ENCODE peak calls at places on chromosomes 3 and 15, in five cellular contexts. One of them, this sample, is unnamed.

GRCh38 chr3:190586631-190587000 is 72.7 kb downstream of the IL1RAP start:
- DNase-seq in pancreas: no peak
- DNase-seq in A673: peak; percentile 91
- DNase-seq in AG09309: no peak
- DNase-seq in cardiac fibroblast: peak; percentile 90
- DNase-seq in this sample: peak; percentile 57

GRCh38 chr3:64909757-64910475 is 222.1 kb upstream of the ADAMTS9 start:
- DNase-seq in A673: no peak
- DNase-seq in AG09309: no peak
- DNase-seq in cardiac fibroblast: no peak
- DNase-seq in pancreas: no peak
- DNase-seq in this sample: no peak

GRCh38 chr3:134485075-134485536 is 679 bp downstream of the ANAPC13 start:
- DNase-seq in AG09309: no peak
- DNase-seq in A673: no peak
- DNase-seq in pancreas: no peak
- DNase-seq in cardiac fibroblast: peak; percentile 48
- DNase-seq in this sample: no peak

GRCh38 chr3:100003609-100004503 is 110.4 kb downstream of the FILIP1L start:
- DNase-seq in AG09309: no peak
- DNase-seq in cardiac fibroblast: no peak
- DNase-seq in A673: no peak
- DNase-seq in pancreas: no peak
- DNase-seq in this sample: no peak

GRCh38 chr3:73094127-73094526 is 32.7 kb downstream of the EBLN2 start:
- DNase-seq in cardiac fibroblast: no peak
- DNase-seq in pancreas: no peak
- DNase-seq in A673: peak; percentile 96
- DNase-seq in AG09309: no peak
- DNase-seq in this sample: no peak

GRCh38 chr3:41464858-41465257 is 265.6 kb downstream of the CTNNB1 start:
- DNase-seq in A673: no peak
- DNase-seq in pancreas: no peak
- DNase-seq in cardiac fibroblast: peak; percentile 7
- DNase-seq in AG09309: no peak
- DNase-seq in this sample: peak; percentile 8

GRCh38 chr3:157263027-157263426 is 103.1 kb upstream of the CCNL1 start:
- DNase-seq in cardiac fibroblast: peak; percentile 62
- DNase-seq in pancreas: no peak
- DNase-seq in A673: no peak
- DNase-seq in AG09309: no peak
- DNase-seq in this sample: peak; percentile 67

GRCh38 chr3:46946856-46947544 is 29.5 kb downstream of the CCDC12 start:
- DNase-seq in AG09309: no peak
- DNase-seq in pancreas: peak; percentile 64
- DNase-seq in A673: no peak
- DNase-seq in cardiac fibroblast: peak; percentile 30
- DNase-seq in this sample: peak; percentile 51

GRCh38 chr15:58014040-58014439 is 51.5 kb downstream of the ALDH1A2 start:
- DNase-seq in AG09309: no peak
- DNase-seq in A673: no peak
- DNase-seq in pancreas: no peak
- DNase-seq in cardiac fibroblast: no peak
- DNase-seq in this sample: no peak

GRCh38 chr3:58535531-58536500 is 1.2 kb downstream of the ACOX2 start:
- DNase-seq in pancreas: peak; percentile 63
- DNase-seq in A673: no peak
- DNase-seq in cardiac fibroblast: no peak
- DNase-seq in AG09309: no peak
- DNase-seq in this sample: no peak
- TF ChIP-seq CTCF in pancreas: no peak
- TF ChIP-seq CTCF in A673: no peak
- TF ChIP-seq CTCF in cardiac fibroblast: no peak
- TF ChIP-seq CTCF in AG09309: no peak
- TF ChIP-seq CTCF in this sample: no peak

GRCh38 chr3:185200639-185201038 is 47.8 kb upstream of the C3orf70 start:
- DNase-seq in pancreas: no peak
- DNase-seq in A673: peak; percentile 27
- DNase-seq in AG09309: peak; percentile 40
- DNase-seq in cardiac fibroblast: peak; percentile 92
- DNase-seq in this sample: peak; percentile 81

GRCh38 chr3:185197071-185197470 is 44.2 kb upstream of the C3orf70 start:
- DNase-seq in A673: no peak
- DNase-seq in AG09309: no peak
- DNase-seq in pancreas: no peak
- DNase-seq in cardiac fibroblast: no peak
- DNase-seq in this sample: no peak

GRCh38 chr3:185195652-185196051 is 42.8 kb upstream of the C3orf70 start:
- DNase-seq in cardiac fibroblast: no peak
- DNase-seq in pancreas: no peak
- DNase-seq in AG09309: no peak
- DNase-seq in A673: no peak
- DNase-seq in this sample: no peak

GRCh38 chr3:185204894-185205293 is 49.0 kb downstream of the EHHADH start:
- DNase-seq in pancreas: no peak
- DNase-seq in cardiac fibroblast: no peak
- DNase-seq in A673: no peak
- DNase-seq in AG09309: no peak
- DNase-seq in this sample: no peak

DNA sequence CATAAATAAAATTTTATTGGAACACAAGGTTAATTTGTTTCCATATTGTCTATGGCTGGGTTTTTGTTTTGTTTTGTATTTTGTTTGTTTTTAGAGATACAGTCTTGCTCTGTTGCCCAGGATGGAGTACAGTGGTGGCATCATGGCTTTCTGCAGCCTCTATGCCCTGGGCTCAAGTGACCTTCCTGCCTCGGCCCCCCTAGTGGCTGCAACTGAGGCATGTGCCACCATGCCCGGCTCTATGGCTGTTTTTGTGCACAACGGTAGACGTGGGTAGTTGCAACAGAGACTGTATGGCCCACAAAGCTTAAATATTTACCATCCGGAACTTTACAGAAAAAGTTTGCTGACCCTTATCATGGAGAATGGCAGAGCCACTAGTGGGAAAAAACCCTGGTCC is 46.8 kb upstream of the C3orf70 start:
- DNase-seq in AG09309: no peak
- DNase-seq in A673: no peak
- DNase-seq in pancreas: no peak
- DNase-seq in cardiac fibroblast: no peak
- DNase-seq in this sample: no peak
- TF ChIP-seq CTCF in AG09309: no peak
- TF ChIP-seq CTCF in A673: peak; percentile 18
- TF ChIP-seq CTCF in pancreas: no peak
- TF ChIP-seq CTCF in cardiac fibroblast: no peak
- TF ChIP-seq CTCF in this sample: no peak

DNA sequence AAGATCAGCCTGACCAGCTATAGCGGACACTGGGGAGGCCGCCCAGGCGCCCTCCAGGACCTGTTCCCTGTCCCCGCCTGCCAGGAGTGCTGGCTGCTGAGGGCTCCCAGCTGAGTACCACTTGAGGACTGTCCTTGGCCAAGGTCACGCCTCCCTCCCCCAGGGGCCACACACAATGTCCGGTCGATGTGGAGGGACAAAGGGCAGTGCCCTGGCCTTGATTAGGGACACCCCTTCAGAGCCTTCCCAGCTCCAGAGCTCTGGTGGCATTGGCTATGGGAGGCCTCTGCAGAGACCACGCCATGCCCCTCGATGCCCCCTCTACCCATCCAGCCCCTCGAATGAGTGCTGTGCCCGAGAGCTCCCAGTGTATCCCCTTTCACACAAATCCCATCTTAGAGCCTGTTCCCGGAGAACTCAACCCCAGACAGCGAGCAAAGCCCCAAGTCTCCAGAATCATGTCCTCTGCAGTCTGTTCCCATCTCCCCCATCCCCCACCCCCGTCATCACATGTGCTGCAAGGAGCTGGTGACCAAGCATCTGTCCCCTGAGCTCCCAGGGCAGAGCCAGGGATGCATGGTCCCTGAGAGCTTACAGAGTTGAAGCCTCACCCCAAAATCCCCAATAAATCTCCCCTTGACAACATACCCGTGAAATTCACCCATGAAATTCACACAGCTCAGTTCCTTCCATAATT is 158.9 kb downstream of the NUP210 start:
- DNase-seq in pancreas: no peak
- DNase-seq in cardiac fibroblast: no peak
- DNase-seq in A673: no peak
- DNase-seq in AG09309: no peak
- DNase-seq in this sample: no peak
- TF ChIP-seq CTCF in pancreas: no peak
- TF ChIP-seq CTCF in cardiac fibroblast: no peak
- TF ChIP-seq CTCF in A673: no peak
- TF ChIP-seq CTCF in AG09309: no peak
- TF ChIP-seq CTCF in this sample: no peak

GRCh38 chr3:127427169-127427655 is 139.4 kb upstream of the PRR20G start:
- DNase-seq in cardiac fibroblast: no peak
- DNase-seq in AG09309: no peak
- DNase-seq in A673: no peak
- DNase-seq in pancreas: no peak
- DNase-seq in this sample: no peak

GRCh38 chr3:127427666-127428065 is 139.8 kb upstream of the PRR20G start:
- DNase-seq in A673: no peak
- DNase-seq in AG09309: no peak
- DNase-seq in cardiac fibroblast: no peak
- DNase-seq in pancreas: no peak
- DNase-seq in this sample: no peak

GRCh38 chr3:127431066-127431465 is 143.2 kb upstream of the PRR20G start:
- DNase-seq in A673: peak; percentile 26
- DNase-seq in pancreas: no peak
- DNase-seq in AG09309: no peak
- DNase-seq in cardiac fibroblast: no peak
- DNase-seq in this sample: no peak

GRCh38 chr3:127426444-127427168 is 138.8 kb upstream of the PRR20G start:
- DNase-seq in A673: no peak
- DNase-seq in pancreas: no peak
- DNase-seq in cardiac fibroblast: no peak
- DNase-seq in AG09309: no peak
- DNase-seq in this sample: no peak

DNA sequence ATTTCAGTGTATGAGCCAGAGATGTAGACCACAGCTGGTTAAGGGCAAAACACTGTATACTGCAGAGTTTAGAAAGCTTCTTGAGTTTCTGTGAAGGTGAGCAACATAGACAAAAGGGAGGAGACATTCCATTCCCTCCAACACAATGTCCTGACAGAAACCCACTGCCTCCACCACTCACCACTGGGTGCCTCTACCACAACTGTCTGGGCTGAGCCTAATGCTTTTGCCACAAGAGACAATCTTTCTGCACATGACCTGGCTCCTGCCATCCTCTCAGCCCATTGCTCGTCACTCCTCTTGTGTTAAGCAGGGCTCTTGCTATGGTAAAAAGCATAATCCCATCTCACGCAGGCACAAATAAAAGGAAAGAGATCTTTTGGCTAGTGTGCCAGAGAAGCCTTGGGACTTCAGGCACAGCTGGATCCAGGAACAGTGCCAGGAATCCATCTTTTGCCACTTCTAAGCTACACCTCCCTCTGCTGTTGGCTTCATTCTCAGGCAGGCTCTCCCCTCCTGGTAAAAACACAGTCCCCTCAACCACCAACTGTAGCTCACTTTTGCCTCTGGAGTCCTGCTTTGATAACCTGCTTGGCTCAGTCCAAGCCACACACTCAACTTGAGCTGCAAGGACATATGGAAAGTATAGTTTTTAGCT is 140.6 kb upstream of the PRR20G start:
- DNase-seq in cardiac fibroblast: no peak
- DNase-seq in AG09309: no peak
- DNase-seq in pancreas: no peak
- DNase-seq in A673: peak; percentile 75
- DNase-seq in this sample: no peak
- TF ChIP-seq CTCF in cardiac fibroblast: no peak
- TF ChIP-seq CTCF in AG09309: no peak
- TF ChIP-seq CTCF in pancreas: no peak
- TF ChIP-seq CTCF in A673: peak; percentile 24
- TF ChIP-seq CTCF in this sample: no peak

GRCh38 chr15:96699871-96700401 is 369.4 kb downstream of the NR2F2 start:
- DNase-seq in pancreas: no peak
- DNase-seq in AG09309: no peak
- DNase-seq in A673: no peak
- DNase-seq in cardiac fibroblast: no peak
- DNase-seq in this sample: no peak
- TF ChIP-seq CTCF in pancreas: no peak
- TF ChIP-seq CTCF in AG09309: no peak
- TF ChIP-seq CTCF in A673: no peak
- TF ChIP-seq CTCF in cardiac fibroblast: no peak
- TF ChIP-seq CTCF in this sample: no peak

GRCh38 chr15:69857686-69858391 is 239.9 kb downstream of the TLE3 start:
- DNase-seq in pancreas: no peak
- DNase-seq in A673: peak; percentile 74
- DNase-seq in cardiac fibroblast: no peak
- DNase-seq in AG09309: no peak
- DNase-seq in this sample: no peak
- TF ChIP-seq CTCF in pancreas: no peak
- TF ChIP-seq CTCF in A673: no peak
- TF ChIP-seq CTCF in cardiac fibroblast: no peak
- TF ChIP-seq CTCF in AG09309: no peak
- TF ChIP-seq CTCF in this sample: no peak

GRCh38 chr3:194687638-194688206 is 2.0 kb downstream of the FAM43A start:
- DNase-seq in A673: peak; percentile 87
- DNase-seq in cardiac fibroblast: peak; percentile 68
- DNase-seq in AG09309: no peak
- DNase-seq in pancreas: no peak
- DNase-seq in this sample: peak; percentile 47
- TF ChIP-seq CTCF in A673: peak; percentile 67
- TF ChIP-seq CTCF in cardiac fibroblast: peak; percentile 10
- TF ChIP-seq CTCF in AG09309: peak; percentile 20
- TF ChIP-seq CTCF in pancreas: no peak
- TF ChIP-seq CTCF in this sample: peak; percentile 2

DNA sequence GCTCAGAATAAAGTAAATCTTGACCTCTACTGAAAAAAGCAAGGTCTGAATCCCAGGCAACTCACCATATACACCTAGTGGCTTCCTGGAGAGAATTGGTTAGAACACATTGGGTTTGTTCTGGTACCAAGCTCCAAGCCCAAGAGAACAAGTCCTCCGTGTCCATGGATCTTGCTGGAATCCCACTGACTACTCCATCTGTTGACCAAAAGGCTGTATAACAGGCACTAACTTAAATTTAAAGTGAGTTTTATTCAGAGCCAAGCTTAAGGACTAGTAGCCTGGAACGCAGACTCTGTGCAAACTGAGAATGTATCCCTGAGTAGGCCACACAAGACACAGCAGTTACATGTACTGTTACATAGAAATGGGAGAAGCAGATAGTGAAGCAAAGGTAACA is 342.1 kb upstream of the LRRC3B start:
- DNase-seq in pancreas: no peak
- DNase-seq in AG09309: no peak
- DNase-seq in cardiac fibroblast: no peak
- DNase-seq in A673: no peak
- DNase-seq in this sample: no peak
- TF ChIP-seq CTCF in pancreas: no peak
- TF ChIP-seq CTCF in AG09309: no peak
- TF ChIP-seq CTCF in cardiac fibroblast: no peak
- TF ChIP-seq CTCF in A673: peak; percentile 19
- TF ChIP-seq CTCF in this sample: no peak

DNA sequence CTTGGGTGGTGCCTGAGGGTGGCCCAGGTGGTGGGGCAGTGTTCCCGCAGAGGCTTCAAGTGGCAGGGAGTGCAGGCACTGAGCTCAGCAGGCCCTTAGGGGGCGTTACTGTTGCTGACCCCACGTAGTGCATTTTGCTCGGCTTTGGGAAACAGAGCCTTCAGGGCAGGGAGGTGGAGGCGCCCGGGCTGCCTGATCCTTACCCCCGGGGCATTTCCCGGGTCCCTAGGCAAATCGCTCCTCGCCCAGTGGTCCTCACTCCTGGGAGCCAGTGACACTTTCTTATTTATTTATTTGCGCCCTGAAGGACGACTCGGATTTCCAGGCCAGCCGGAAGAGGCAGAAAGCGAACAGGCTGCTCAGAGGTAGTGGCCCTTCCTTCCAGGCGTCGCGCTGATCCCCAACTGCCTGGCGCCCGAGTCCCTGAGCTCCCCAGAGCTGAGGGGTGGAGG is 10.1 kb upstream of the FOXB1 start:
- DNase-seq in A673: no peak
- DNase-seq in pancreas: no peak
- DNase-seq in cardiac fibroblast: no peak
- DNase-seq in AG09309: no peak
- DNase-seq in this sample: no peak
- TF ChIP-seq CTCF in A673: peak; percentile 24
- TF ChIP-seq CTCF in pancreas: no peak
- TF ChIP-seq CTCF in cardiac fibroblast: no peak
- TF ChIP-seq CTCF in AG09309: no peak
- TF ChIP-seq CTCF in this sample: no peak

This sample was measured in astrocyte.